ENCODE peak calls at places on chromosome 21, in ten cellular contexts. V is cardiac muscle cell, K is GM10248, W is NCI-H2081, T is mesenchymal stem cell, S is mucosa of descending colon, M is NCI-H748 treated with DMSO at 0.1 percent for 48 hours, P is HAP-1, D is ureter, Q is EL. R is an unnamed sample.
A peak's percentile ranks its signal among the peaks of the same experiment; 100 is the strongest.

GRCh38 chr21:19123053-19123452 is 719.5 kb upstream of the TMPRSS15 start:
- DNase-seq in T (no peak), V (no peak), M (peak; percentile 34), K (no peak), S (no peak), W (no peak), D (no peak), P (no peak), Q (no peak), R (no peak)

GRCh38 chr21:26385721-26386120 is 187.4 kb downstream of the CYYR1 start:
- DNase-seq in S (no peak), T (peak; percentile 4), K (no peak), W (no peak), D (no peak), V (no peak), P (no peak), Q (peak; percentile 39), M (no peak), R (no peak)

GRCh38 chr21:25375675-25376074 is 231.6 kb downstream of the MRPL39 start:
- DNase-seq in W (no peak), D (no peak), M (no peak), V (no peak), S (no peak), T (no peak), Q (peak; percentile 76), K (no peak), P (no peak), R (no peak)

GRCh38 chr21:17189963-17190362 is 322.9 kb upstream of the CXADR start:
- DNase-seq in W (no peak), V (no peak), S (no peak), P (no peak), Q (no peak), T (no peak), M (no peak), K (no peak), D (no peak), R (no peak)

GRCh38 chr21:42250422-42251403 is 31.8 kb downstream of the ABCG1 start:
- DNase-seq in W (no peak), T (no peak), V (no peak), S (no peak), P (no peak), M (no peak), K (no peak), Q (no peak), D (no peak), R (no peak)

GRCh38 chr21:32520885-32521735 is 64.2 kb downstream of the TCP10L start:
- DNase-seq in K (no peak), S (peak; percentile 67), T (peak; percentile 70), W (peak; percentile 63), M (peak; percentile 8), D (peak; percentile 83), V (no peak), Q (peak; percentile 95), P (peak; percentile 57), R (peak; percentile 98)

GRCh38 chr21:16211339-16212303 is 481.8 kb downstream of the USP25 start:
- DNase-seq in M (no peak), S (no peak), T (peak; percentile 68), P (peak; percentile 76), V (peak; percentile 41), Q (peak; percentile 37), W (no peak), K (no peak), D (no peak), R (peak; percentile 5)

GRCh38 chr21:34530264-34530663 is 18.3 kb upstream of the KCNE1 start:
- DNase-seq in D (no peak), W (no peak), V (no peak), P (no peak), K (no peak), M (no peak), T (peak; percentile 74), S (no peak), Q (peak; percentile 87), R (peak; percentile 56)

GRCh38 chr21:42654179-42654912 is 925 bp downstream of the PDE9A start:
- DNase-seq in P (peak; percentile 54), S (peak; percentile 40), K (peak; percentile 55), V (peak; percentile 49), D (no peak), Q (no peak), T (peak; percentile 75), M (peak; percentile 12), W (peak; percentile 53), R (no peak)

GRCh38 chr21:41207401-41208388 is 39.7 kb downstream of the BACE2 start:
- DNase-seq in K (no peak), T (no peak), V (peak; percentile 59), W (no peak), S (peak; percentile 43), D (peak; percentile 71), Q (peak; percentile 38), M (no peak), P (no peak), R (peak; percentile 34)

GRCh38 chr21:37449302-37449937 is 82.8 kb downstream of the DYRK1A start:
- DNase-seq in M (no peak), K (no peak), V (no peak), S (no peak), T (no peak), W (no peak), P (no peak), D (no peak), Q (no peak), R (no peak)

GRCh38 chr21:42063206-42063577 is 7.9 kb upstream of the UMODL1 start:
- DNase-seq in Q (no peak), T (no peak), D (no peak), P (no peak), V (no peak), W (no peak), S (peak; percentile 68), M (no peak), K (no peak), R (no peak)

GRCh38 chr21:31503467-31503866 is 156.0 kb upstream of the SOD1 start:
- DNase-seq in W (no peak), D (no peak), P (no peak), Q (no peak), M (no peak), K (no peak), S (no peak), V (no peak), T (no peak), R (no peak)

GRCh38 chr21:27104749-27105439 is 138.0 kb upstream of the ADAMTS5 start:
- DNase-seq in D (no peak), W (no peak), S (no peak), Q (peak; percentile 33), V (no peak), P (no peak), K (no peak), M (no peak), T (peak; percentile 46), R (peak; percentile 10)

GRCh38 chr21:39852021-39852721 is 15.1 kb upstream of the PCP4 start:
- DNase-seq in D (no peak), S (no peak), Q (no peak), P (no peak), K (no peak), V (no peak), W (no peak), M (peak; percentile 12), T (no peak), R (peak; percentile 54)

GRCh38 chr21:20250337-20250736 is 747.9 kb upstream of the NCAM2 start:
- DNase-seq in Q (no peak), K (no peak), T (no peak), S (no peak), D (no peak), M (no peak), W (no peak), P (no peak), V (no peak), R (no peak)

GRCh38 chr21:41369105-41369914 is 7.5 kb downstream of the MX2 start:
- DNase-seq in T (peak; percentile 30), Q (no peak), D (peak; percentile 57), W (no peak), M (no peak), S (peak; percentile 21), K (peak; percentile 74), P (no peak), V (peak; percentile 58), R (no peak)

GRCh38 chr21:43363506-43364260 is 63.2 kb downstream of the SIK1 start:
- DNase-seq in T (no peak), D (no peak), V (no peak), K (no peak), S (no peak), Q (no peak), M (no peak), P (no peak), W (no peak), R (no peak)

GRCh38 chr21:26982767-26983166 is 15.9 kb upstream of the ADAMTS5 start:
- DNase-seq in T (no peak), P (no peak), D (no peak), K (no peak), M (no peak), Q (peak; percentile 73), W (no peak), V (no peak), S (no peak), R (peak; percentile 71)

GRCh38 chr21:17491716-17492414 is 21.0 kb upstream of the CXADR start:
- DNase-seq in W (no peak), Q (peak; percentile 97), V (no peak), T (peak; percentile 94), D (no peak), P (no peak), K (no peak), S (peak; percentile 46), M (no peak), R (peak; percentile 96)

GRCh38 chr21:32514275-32515055 is 70.9 kb downstream of the TCP10L start:
- DNase-seq in W (no peak), Q (no peak), P (no peak), D (no peak), M (no peak), T (no peak), V (no peak), S (no peak), K (no peak), R (no peak)